ENCODE peak calls at places on chromosome 1, in ten cellular contexts. One of them, this sample, is unnamed.

GRCh38 chr1:160830321-160831153 is 32.1 kb downstream of the CD244 start:
- DNase-seq in iris pigment epithelial cell: peak
- DNase-seq in stimulated activated CD4-positive, alpha-beta T cell treated with anti-CD3 and anti-CD28 coated beads, Interleukin-2, amount 100 ng/mL, for 48 hours: peak
- DNase-seq in activated T-helper 9 cell treated with anti-CD3 and anti-CD28 coated beads, Interleukin-2, amount 50 U/mL, for 16 hours: peak
- DNase-seq in stimulated activated CD8-positive, alpha-beta memory T cell treated with anti-CD3 and anti-CD28 coated beads, Interleukin-7, amount 100 ng/mL, for 4 hours: peak
- DNase-seq in GDM1: peak
- DNase-seq in stimulated activated naive CD4-positive, alpha-beta T cell: peak
- DNase-seq in KG1: peak
- DNase-seq in EL: peak
- DNase-seq in occipital lobe: no peak
- DNase-seq in this sample: no peak

GRCh38 chr1:12601690-12602632 is 16.0 kb downstream of the DHRS3 start:
- DNase-seq in iris pigment epithelial cell: peak
- DNase-seq in stimulated activated CD4-positive, alpha-beta T cell treated with anti-CD3 and anti-CD28 coated beads, Interleukin-2, amount 100 ng/mL, for 48 hours: no peak
- DNase-seq in activated T-helper 9 cell treated with anti-CD3 and anti-CD28 coated beads, Interleukin-2, amount 50 U/mL, for 16 hours: no peak
- DNase-seq in stimulated activated CD8-positive, alpha-beta memory T cell treated with anti-CD3 and anti-CD28 coated beads, Interleukin-7, amount 100 ng/mL, for 4 hours: no peak
- DNase-seq in GDM1: peak
- DNase-seq in stimulated activated naive CD4-positive, alpha-beta T cell: no peak
- DNase-seq in KG1: peak
- DNase-seq in EL: no peak
- DNase-seq in occipital lobe: no peak
- DNase-seq in this sample: peak

GRCh38 chr1:211581521-211581920 is 2.6 kb upstream of the SLC30A1 start:
- DNase-seq in iris pigment epithelial cell: peak
- DNase-seq in stimulated activated CD4-positive, alpha-beta T cell treated with anti-CD3 and anti-CD28 coated beads, Interleukin-2, amount 100 ng/mL, for 48 hours: no peak
- DNase-seq in activated T-helper 9 cell treated with anti-CD3 and anti-CD28 coated beads, Interleukin-2, amount 50 U/mL, for 16 hours: no peak
- DNase-seq in stimulated activated CD8-positive, alpha-beta memory T cell treated with anti-CD3 and anti-CD28 coated beads, Interleukin-7, amount 100 ng/mL, for 4 hours: no peak
- DNase-seq in GDM1: no peak
- DNase-seq in stimulated activated naive CD4-positive, alpha-beta T cell: no peak
- DNase-seq in KG1: no peak
- DNase-seq in EL: peak
- DNase-seq in occipital lobe: no peak
- DNase-seq in this sample: peak

GRCh38 chr1:156809281-156809680 is 7.4 kb downstream of the SH2D2A start:
- DNase-seq in iris pigment epithelial cell: no peak
- DNase-seq in stimulated activated CD4-positive, alpha-beta T cell treated with anti-CD3 and anti-CD28 coated beads, Interleukin-2, amount 100 ng/mL, for 48 hours: no peak
- DNase-seq in activated T-helper 9 cell treated with anti-CD3 and anti-CD28 coated beads, Interleukin-2, amount 50 U/mL, for 16 hours: no peak
- DNase-seq in stimulated activated CD8-positive, alpha-beta memory T cell treated with anti-CD3 and anti-CD28 coated beads, Interleukin-7, amount 100 ng/mL, for 4 hours: no peak
- DNase-seq in GDM1: no peak
- DNase-seq in stimulated activated naive CD4-positive, alpha-beta T cell: no peak
- DNase-seq in KG1: no peak
- DNase-seq in EL: no peak
- DNase-seq in occipital lobe: no peak
- DNase-seq in this sample: no peak

GRCh38 chr1:171939730-171940129 is 98.4 kb downstream of the DNM3 start:
- DNase-seq in iris pigment epithelial cell: no peak
- DNase-seq in stimulated activated CD4-positive, alpha-beta T cell treated with anti-CD3 and anti-CD28 coated beads, Interleukin-2, amount 100 ng/mL, for 48 hours: no peak
- DNase-seq in activated T-helper 9 cell treated with anti-CD3 and anti-CD28 coated beads, Interleukin-2, amount 50 U/mL, for 16 hours: no peak
- DNase-seq in stimulated activated CD8-positive, alpha-beta memory T cell treated with anti-CD3 and anti-CD28 coated beads, Interleukin-7, amount 100 ng/mL, for 4 hours: no peak
- DNase-seq in GDM1: no peak
- DNase-seq in stimulated activated naive CD4-positive, alpha-beta T cell: no peak
- DNase-seq in KG1: no peak
- DNase-seq in EL: no peak
- DNase-seq in occipital lobe: no peak
- DNase-seq in this sample: no peak

GRCh38 chr1:24870551-24871195 is 59.4 kb downstream of the RUNX3 start:
- DNase-seq in iris pigment epithelial cell: no peak
- DNase-seq in stimulated activated CD4-positive, alpha-beta T cell treated with anti-CD3 and anti-CD28 coated beads, Interleukin-2, amount 100 ng/mL, for 48 hours: no peak
- DNase-seq in activated T-helper 9 cell treated with anti-CD3 and anti-CD28 coated beads, Interleukin-2, amount 50 U/mL, for 16 hours: no peak
- DNase-seq in stimulated activated CD8-positive, alpha-beta memory T cell treated with anti-CD3 and anti-CD28 coated beads, Interleukin-7, amount 100 ng/mL, for 4 hours: no peak
- DNase-seq in GDM1: peak
- DNase-seq in stimulated activated naive CD4-positive, alpha-beta T cell: no peak
- DNase-seq in KG1: peak
- DNase-seq in EL: no peak
- DNase-seq in occipital lobe: no peak
- DNase-seq in this sample: no peak

GRCh38 chr1:164440222-164440621 is 118.8 kb upstream of the PBX1 start:
- DNase-seq in iris pigment epithelial cell: peak
- DNase-seq in stimulated activated CD4-positive, alpha-beta T cell treated with anti-CD3 and anti-CD28 coated beads, Interleukin-2, amount 100 ng/mL, for 48 hours: no peak
- DNase-seq in activated T-helper 9 cell treated with anti-CD3 and anti-CD28 coated beads, Interleukin-2, amount 50 U/mL, for 16 hours: no peak
- DNase-seq in stimulated activated CD8-positive, alpha-beta memory T cell treated with anti-CD3 and anti-CD28 coated beads, Interleukin-7, amount 100 ng/mL, for 4 hours: no peak
- DNase-seq in GDM1: no peak
- DNase-seq in stimulated activated naive CD4-positive, alpha-beta T cell: no peak
- DNase-seq in KG1: no peak
- DNase-seq in EL: peak
- DNase-seq in occipital lobe: no peak
- DNase-seq in this sample: peak

GRCh38 chr1:25486602-25487001 is 55.9 kb downstream of the MACO1 start:
- DNase-seq in iris pigment epithelial cell: peak
- DNase-seq in stimulated activated CD4-positive, alpha-beta T cell treated with anti-CD3 and anti-CD28 coated beads, Interleukin-2, amount 100 ng/mL, for 48 hours: no peak
- DNase-seq in activated T-helper 9 cell treated with anti-CD3 and anti-CD28 coated beads, Interleukin-2, amount 50 U/mL, for 16 hours: no peak
- DNase-seq in stimulated activated CD8-positive, alpha-beta memory T cell treated with anti-CD3 and anti-CD28 coated beads, Interleukin-7, amount 100 ng/mL, for 4 hours: no peak
- DNase-seq in GDM1: no peak
- DNase-seq in stimulated activated naive CD4-positive, alpha-beta T cell: no peak
- DNase-seq in KG1: no peak
- DNase-seq in EL: peak
- DNase-seq in occipital lobe: no peak
- DNase-seq in this sample: no peak

GRCh38 chr1:48017716-48018115 is 20.5 kb upstream of the TRABD2B start:
- DNase-seq in iris pigment epithelial cell: peak
- DNase-seq in stimulated activated CD4-positive, alpha-beta T cell treated with anti-CD3 and anti-CD28 coated beads, Interleukin-2, amount 100 ng/mL, for 48 hours: no peak
- DNase-seq in activated T-helper 9 cell treated with anti-CD3 and anti-CD28 coated beads, Interleukin-2, amount 50 U/mL, for 16 hours: no peak
- DNase-seq in stimulated activated CD8-positive, alpha-beta memory T cell treated with anti-CD3 and anti-CD28 coated beads, Interleukin-7, amount 100 ng/mL, for 4 hours: no peak
- DNase-seq in GDM1: no peak
- DNase-seq in stimulated activated naive CD4-positive, alpha-beta T cell: no peak
- DNase-seq in KG1: no peak
- DNase-seq in EL: no peak
- DNase-seq in occipital lobe: no peak
- DNase-seq in this sample: no peak

GRCh38 chr1:60989745-60990718 is 92.3 kb upstream of the NFIA start:
- DNase-seq in iris pigment epithelial cell: peak
- DNase-seq in stimulated activated CD4-positive, alpha-beta T cell treated with anti-CD3 and anti-CD28 coated beads, Interleukin-2, amount 100 ng/mL, for 48 hours: no peak
- DNase-seq in activated T-helper 9 cell treated with anti-CD3 and anti-CD28 coated beads, Interleukin-2, amount 50 U/mL, for 16 hours: no peak
- DNase-seq in stimulated activated CD8-positive, alpha-beta memory T cell treated with anti-CD3 and anti-CD28 coated beads, Interleukin-7, amount 100 ng/mL, for 4 hours: no peak
- DNase-seq in GDM1: no peak
- DNase-seq in stimulated activated naive CD4-positive, alpha-beta T cell: no peak
- DNase-seq in KG1: no peak
- DNase-seq in EL: peak
- DNase-seq in occipital lobe: no peak
- DNase-seq in this sample: peak